ENCODE peak calls at places on chromosomes 11 and 22, in four cellular contexts. D is SK-N-SH, J is HCT116, S is breast epithelium. C is an unnamed sample.

GRCh38 chr11:121337740-121338272 is 45.2 kb downstream of the SC5D start:
- DNase-seq in D (no peak), S (peak), J (no peak), C (no peak)

GRCh38 chr11:17533782-17534415 is 10.3 kb downstream of the USH1C start:
- DNase-seq in D (no peak), J (no peak), S (no peak), C (no peak)

GRCh38 chr22:30265851-30266444 is 703 bp downstream of the OSM start:
- DNase-seq in J (no peak), D (no peak), S (no peak), C (no peak)

GRCh38 chr11:71986131-71986530 is 12.6 kb upstream of the IL18BP start:
- DNase-seq in S (no peak), J (no peak), D (no peak), C (no peak)

GRCh38 chr22:21690401-21690801 is 24.6 kb downstream of the PPIL2 start:
- DNase-seq in S (no peak), D (no peak), J (no peak), C (no peak)

GRCh38 chr11:90668502-90668901 is 445.7 kb upstream of the CHORDC1 start:
- DNase-seq in S (no peak), D (no peak), J (no peak), C (no peak)

GRCh38 chr22:48054596-48054995 is 1292.1 kb downstream of the TBC1D22A start:
- DNase-seq in J (no peak), D (no peak), S (no peak), C (no peak)

GRCh38 chr11:10307022-10307410 is 2.1 kb downstream of the ADM start:
- DNase-seq in D (no peak), S (no peak), J (no peak), C (peak)

GRCh38 chr11:69902337-69902736 is 83.1 kb upstream of the FGF3 start:
- DNase-seq in S (no peak), D (no peak), J (no peak), C (no peak)

GRCh38 chr11:67277231-67277961 is 11.1 kb downstream of the GRK2 start:
- DNase-seq in S (peak), J (no peak), D (no peak), C (peak)

GRCh38 chr11:65873280-65874156 is 918 bp upstream of the EFEMP2 start:
- DNase-seq in J (peak), D (peak), S (peak), C (peak)
- TF ChIP-seq POLR2AphosphoS5 in J (peak), D (peak), S (peak), C (peak)

GRCh38 chr22:27242111-27242436 is 559.5 kb downstream of the MN1 start:
- DNase-seq in D (no peak), S (no peak), J (no peak), C (no peak)
- TF ChIP-seq POLR2AphosphoS5 in D (no peak), S (no peak), J (no peak), C (no peak)

GRCh38 chr11:94768602-94769511 is 701 bp downstream of the AMOTL1 start:
- DNase-seq in S (no peak), J (no peak), D (peak), C (peak)
- TF ChIP-seq POLR2AphosphoS5 in S (peak), J (no peak), D (no peak), C (no peak)

GRCh38 chr11:59356561-59356960 is 2.1 kb upstream of the OR5AN1 start:
- DNase-seq in S (no peak), D (no peak), J (no peak), C (no peak)
- TF ChIP-seq POLR2AphosphoS5 in S (no peak), D (no peak), J (no peak), C (no peak)

DNA sequence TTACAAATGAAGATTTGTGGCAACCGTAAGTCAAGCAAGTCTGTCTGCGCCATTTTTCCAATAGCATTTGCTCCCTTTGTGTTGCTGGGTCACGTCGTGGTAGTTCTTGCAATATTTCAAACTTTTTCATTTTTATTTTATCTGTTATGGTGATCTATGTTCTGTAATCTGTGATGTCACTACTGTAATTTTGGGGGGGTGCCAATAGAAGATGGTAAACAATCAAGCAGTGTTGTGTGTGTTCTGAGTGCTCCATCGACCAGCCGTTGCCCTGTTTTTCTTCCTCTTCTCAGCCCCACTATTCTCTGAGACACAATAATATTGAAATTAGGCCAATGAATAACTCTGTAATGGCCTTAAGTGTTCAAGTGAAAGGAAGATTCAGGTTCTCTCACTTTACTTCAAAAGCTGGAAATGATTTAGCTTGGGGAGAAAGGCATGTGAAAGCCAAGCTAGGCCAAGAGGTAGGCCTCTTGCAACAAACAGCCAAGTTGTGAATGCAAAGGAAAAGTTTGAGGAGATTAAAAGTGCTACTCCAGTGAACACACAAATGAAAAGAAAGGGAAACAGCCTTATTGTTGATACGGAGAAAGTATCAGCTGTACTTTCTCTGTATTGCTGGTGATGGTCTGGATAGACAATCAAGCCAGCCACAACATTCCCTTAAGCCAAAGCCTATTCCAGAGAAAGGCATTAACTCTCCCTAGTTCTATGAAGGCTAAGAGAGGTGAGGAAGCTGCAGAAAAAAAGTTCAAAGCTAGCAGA is 7.5 kb downstream of the ZC3H12C start:
- DNase-seq in S (no peak), J (no peak), D (no peak), C (no peak)
- TF ChIP-seq POLR2AphosphoS5 in S (no peak), J (no peak), D (no peak), C (no peak)

C was measured in prostate gland.